ENCODE peak calls at places on chromosomes 12 and 14, in four cellular contexts. F is HL-60; R is CD4-positive, CD25-positive, alpha-beta regulatory T cell; Z is RWPE1. M is an unnamed sample.

GRCh38 chr12:57090924-57091632 is 2.2 kb downstream of the NAB2 start:
- DNase-seq in F (no peak), R (no peak), Z (no peak), M (peak)

GRCh38 chr12:75727577-75727976 is 216.2 kb upstream of the KRR1 start:
- DNase-seq in F (no peak), R (no peak), Z (no peak), M (no peak)

GRCh38 chr14:65732112-65732511 is 319.6 kb downstream of the FUT8 start:
- DNase-seq in F (no peak), R (no peak), Z (no peak), M (no peak)

GRCh38 chr14:68877993-68878575 is 85.2 kb upstream of the ZFP36L1 start:
- DNase-seq in F (no peak), R (no peak), Z (no peak), M (no peak)

GRCh38 chr14:89578048-89578619 is 161.1 kb upstream of the FOXN3 start:
- DNase-seq in F (no peak), R (no peak), Z (no peak), M (no peak)

GRCh38 chr12:108234155-108234554 is 105.0 kb downstream of the CMKLR1 start:
- DNase-seq in F (no peak), R (no peak), Z (no peak), M (no peak)

GRCh38 chr14:105069887-105070759 is 4.9 kb upstream of the GPR132 start:
- DNase-seq in F (peak), R (no peak), Z (no peak), M (no peak)

GRCh38 chr14:92974541-92975345 is 51.8 kb downstream of the CHGA start:
- DNase-seq in F (no peak), R (no peak), Z (no peak), M (no peak)

GRCh38 chr12:20716985-20717384 is 21.9 kb downstream of the SLCO1C1 start:
- DNase-seq in F (no peak), R (no peak), Z (no peak), M (no peak)

GRCh38 chr14:97757491-97757890 is 960.3 kb downstream of the VRK1 start:
- DNase-seq in F (no peak), R (no peak), Z (no peak), M (no peak)

GRCh38 chr12:55681142-55682077 is 26.3 kb downstream of the ITGA7 start:
- DNase-seq in F (peak), R (no peak), Z (peak), M (peak)

GRCh38 chr12:100671396-100672074 is 98.1 kb downstream of the GAS2L3 start:
- DNase-seq in F (no peak), R (no peak), Z (no peak), M (no peak)

GRCh38 chr12:20601668-20602280 is 93.4 kb upstream of the SLCO1C1 start:
- DNase-seq in F (no peak), R (no peak), Z (peak), M (no peak)

GRCh38 chr12:15193927-15194326 is 27.3 kb downstream of the RERG start:
- DNase-seq in F (no peak), R (no peak), Z (no peak), M (no peak)
- H3K27ac ChIP-seq in F (no peak), R (no peak), Z (no peak), M (peak)

GRCh38 chr12:91774471-91774921 is 371.1 kb downstream of the BTG1 start:
- DNase-seq in F (no peak), R (no peak), Z (no peak), M (peak)
- H3K27ac ChIP-seq in F (no peak), R (no peak), Z (no peak), M (no peak)

DNA sequence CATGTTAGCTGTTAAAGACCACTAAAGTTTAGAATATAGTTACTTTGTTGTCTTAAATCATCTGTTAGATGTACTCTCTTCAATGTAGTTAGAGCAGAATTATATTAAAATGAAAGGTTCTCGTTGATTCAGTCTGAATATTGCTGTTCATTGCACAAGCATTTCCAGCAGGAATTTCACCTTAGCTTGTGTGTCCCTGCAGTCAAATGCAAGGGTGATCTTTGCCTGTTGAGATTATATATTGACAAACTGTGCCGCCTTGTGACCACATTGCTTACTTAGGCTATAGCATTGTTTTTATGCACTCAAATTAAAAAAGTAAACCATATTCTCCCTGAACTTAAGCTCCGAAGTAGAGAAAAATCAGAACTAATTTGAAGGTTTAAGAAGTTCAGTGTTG is 39.5 kb downstream of the ATP2A2 start:
- DNase-seq in F (no peak), R (no peak), Z (no peak), M (no peak)
- H3K27ac ChIP-seq in F (no peak), R (no peak), Z (peak), M (no peak)

GRCh38 chr14:24275524-24276139 is 4.2 kb upstream of the RABGGTA start:
- DNase-seq in F (no peak), R (no peak), Z (no peak), M (no peak)

GRCh38 chr14:24280797-24281460 is 9.5 kb upstream of the RABGGTA start:
- DNase-seq in F (no peak), R (no peak), Z (no peak), M (no peak)

GRCh38 chr14:24277606-24278321 is 6.4 kb upstream of the RABGGTA start:
- DNase-seq in F (peak), R (no peak), Z (no peak), M (peak)

GRCh38 chr14:24282736-24283135 is 11.3 kb upstream of the RABGGTA start:
- DNase-seq in F (no peak), R (no peak), Z (no peak), M (no peak)

DNA sequence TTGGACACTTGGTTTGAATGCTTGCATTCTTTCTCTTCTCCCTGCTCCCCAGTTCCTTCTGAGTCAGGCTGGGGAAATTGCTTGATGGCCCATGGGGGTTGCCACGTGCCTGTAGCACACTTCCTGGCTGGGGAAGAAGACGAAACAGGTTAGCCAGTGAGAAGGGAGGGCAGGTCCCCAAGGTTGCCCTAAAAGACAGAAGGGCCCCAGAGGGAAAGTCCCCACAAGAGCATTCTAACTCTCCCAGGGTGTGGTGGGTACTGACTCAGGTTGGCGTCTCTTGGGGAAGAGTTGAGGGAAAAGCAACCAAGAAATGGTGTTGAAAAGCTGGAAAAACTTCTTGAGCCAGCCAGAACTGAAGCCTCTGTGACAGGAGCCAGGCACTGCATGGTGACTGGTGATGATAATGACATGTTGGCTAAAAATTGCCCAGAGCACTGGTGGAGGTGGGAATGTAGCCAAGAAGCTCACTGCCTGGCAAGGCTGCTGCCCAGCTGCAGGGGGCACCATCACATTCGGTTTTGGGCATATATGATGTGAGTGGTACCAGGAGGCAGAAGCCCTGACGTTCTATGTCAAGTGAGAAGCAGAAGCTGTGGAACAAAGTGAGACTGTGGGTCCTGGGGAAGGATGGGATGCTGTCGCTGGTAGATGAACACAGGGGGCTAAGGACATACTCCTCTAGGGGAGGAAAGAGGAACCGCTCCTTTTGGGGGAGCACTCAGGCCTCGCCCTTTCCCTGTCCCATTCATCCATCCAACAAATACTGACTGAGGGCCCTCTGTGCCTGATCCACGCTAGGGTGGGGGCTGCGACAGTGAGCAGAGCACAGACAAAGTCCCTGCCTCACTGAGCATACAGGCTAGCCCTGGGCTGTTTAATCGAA is 8.1 kb upstream of the RABGGTA start:
- DNase-seq in F (peak), R (no peak), Z (no peak), M (peak)
- H3K27ac ChIP-seq in F (peak), R (peak), Z (peak), M (no peak)

GRCh38 chr14:71319646-71320045 is 412.4 kb downstream of the PCNX1 start:
- DNase-seq in F (no peak), R (no peak), Z (peak), M (no peak)

GRCh38 chr14:71322660-71323250 is 415.5 kb downstream of the PCNX1 start:
- DNase-seq in F (peak), R (no peak), Z (peak), M (no peak)

GRCh38 chr14:71320734-71321555 is 413.7 kb downstream of the PCNX1 start:
- DNase-seq in F (peak), R (peak), Z (peak), M (peak)

GRCh38 chr14:71320107-71320733 is 413.0 kb downstream of the PCNX1 start:
- DNase-seq in F (peak), R (peak), Z (peak), M (peak)

GRCh38 chr14:71321556-71322315 is 414.5 kb downstream of the PCNX1 start:
- DNase-seq in F (no peak), R (no peak), Z (peak), M (no peak)
- H3K27ac ChIP-seq in F (peak), R (peak), Z (peak), M (peak)

DNA sequence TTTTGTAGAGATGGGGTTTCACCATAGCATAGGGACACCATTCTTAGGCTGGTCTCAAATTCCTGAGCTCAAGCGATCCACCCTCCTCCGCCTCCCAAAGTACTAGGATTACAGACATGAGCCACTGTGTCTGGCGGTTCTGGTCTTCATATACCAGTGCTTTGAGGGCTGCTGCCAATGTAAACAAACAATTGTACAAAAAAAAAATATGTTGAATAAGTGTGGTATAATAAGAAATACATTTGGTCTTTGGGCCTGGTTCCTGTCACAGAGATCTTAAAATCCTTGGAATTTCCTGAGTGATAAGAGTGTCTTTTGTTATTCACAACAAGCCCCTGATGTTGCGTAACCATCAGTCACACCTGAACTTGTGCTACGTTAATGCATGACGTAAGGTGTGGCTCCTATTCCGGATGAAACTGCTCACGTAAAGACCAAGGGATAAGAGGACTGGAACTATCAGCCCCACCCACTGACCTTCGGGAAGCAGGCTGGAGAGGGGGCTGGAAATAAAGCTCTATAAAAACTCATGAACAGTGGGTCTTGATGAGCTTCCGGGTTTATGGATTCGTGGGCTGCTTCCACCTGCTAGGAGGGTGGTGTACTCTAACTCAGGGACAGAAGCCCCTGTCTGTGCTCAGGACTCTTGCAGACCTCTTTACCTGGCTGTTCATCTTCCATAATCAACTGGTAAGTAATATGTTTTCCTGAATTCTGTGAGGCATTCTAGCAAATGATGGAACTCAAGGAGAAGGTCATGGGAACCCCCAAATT is 16.5 kb upstream of the RIMKLB start:
- DNase-seq in F (no peak), R (no peak), Z (peak), M (no peak)
- H3K27ac ChIP-seq in F (no peak), R (no peak), Z (peak), M (peak)

GRCh38 chr12:53402871-53403270 is 20.8 kb upstream of the AMHR2 start:
- DNase-seq in F (no peak), R (no peak), Z (no peak), M (no peak)

DNA sequence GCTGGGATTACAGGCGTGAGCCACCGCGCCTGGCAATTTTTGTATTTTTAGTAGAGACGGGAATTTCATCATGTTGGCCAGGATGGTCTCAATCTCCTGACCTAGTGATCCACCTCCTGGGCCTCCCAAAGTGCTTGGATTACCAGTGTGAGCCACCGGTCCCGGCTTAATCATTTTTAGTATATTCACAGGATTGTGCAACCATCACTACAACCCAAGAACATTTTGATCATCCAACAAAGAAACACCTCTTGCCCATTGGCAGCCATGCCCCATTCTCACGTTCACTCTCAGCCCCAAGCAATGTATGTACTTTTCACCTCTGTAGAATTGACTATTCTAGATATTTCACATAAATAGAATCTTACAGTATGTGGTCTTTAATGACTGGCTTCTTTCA is 19.9 kb downstream of the SP1 start:
- DNase-seq in F (no peak), R (no peak), Z (no peak), M (no peak)
- H3K27ac ChIP-seq in F (no peak), R (no peak), Z (no peak), M (no peak)

GRCh38 chr14:100682749-100683148 is 43.9 kb upstream of the DLK1 start:
- DNase-seq in F (no peak), R (no peak), Z (no peak), M (no peak)

GRCh38 chr14:100681111-100681510 is 45.6 kb upstream of the DLK1 start:
- DNase-seq in F (no peak), R (no peak), Z (no peak), M (no peak)

GRCh38 chr14:100679707-100680438 is 46.8 kb upstream of the DLK1 start:
- DNase-seq in F (no peak), R (no peak), Z (no peak), M (no peak)

GRCh38 chr14:100679170-100679569 is 47.5 kb upstream of the DLK1 start:
- DNase-seq in F (no peak), R (no peak), Z (no peak), M (no peak)

DNA sequence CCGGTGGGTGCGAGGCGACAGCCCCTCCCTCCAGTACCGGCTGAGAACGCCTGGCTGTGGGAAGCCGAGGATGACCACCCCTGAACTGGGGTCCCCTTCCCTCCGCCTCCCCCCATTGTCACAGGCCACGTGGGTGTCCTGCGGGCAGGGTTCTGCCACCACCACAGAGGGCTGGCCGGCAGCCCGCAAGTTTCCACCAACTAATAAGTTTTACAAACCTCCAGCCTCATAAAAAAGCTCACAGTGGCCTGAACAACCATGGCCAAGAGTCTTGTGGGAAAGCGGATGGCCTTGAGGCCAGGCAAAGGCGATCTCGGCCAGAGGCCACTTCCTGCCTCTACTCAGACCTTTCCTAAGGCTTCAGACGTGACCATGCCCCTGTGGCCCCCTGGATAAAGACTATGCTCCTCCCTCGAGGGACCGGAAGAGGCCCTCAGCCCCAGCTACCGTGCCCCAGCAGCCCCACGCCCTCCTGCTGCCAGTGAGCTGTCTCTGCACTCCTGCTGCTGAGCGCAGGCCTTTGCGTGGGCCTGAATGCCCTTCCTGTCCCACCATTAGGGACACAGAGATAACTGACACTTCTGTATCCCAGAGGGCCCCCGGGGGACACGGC is 46.1 kb upstream of the DLK1 start:
- DNase-seq in F (peak), R (no peak), Z (no peak), M (no peak)
- H3K27ac ChIP-seq in F (peak), R (no peak), Z (peak), M (no peak)